ENCODE peak calls at places on chromosomes 2 and 18, in eight cellular contexts. C, B, G, X, D, U, T and H are unnamed samples.
A peak's percentile ranks its signal among the peaks of the same experiment; 100 is the strongest.

GRCh38 chr18:23819005-23819404 is 129.8 kb downstream of the LAMA3 start:
- DNase-seq in U (no peak), X (no peak), B (no peak), G (no peak), T (no peak), C (no peak), D (no peak), H (no peak)

GRCh38 chr2:237632991-237633629 is 5.7 kb downstream of the LRRFIP1 start:
- DNase-seq in T (no peak), D (no peak), G (no peak), C (no peak), U (no peak), X (no peak), B (no peak), H (no peak)

GRCh38 chr2:179298666-179299065 is 34.0 kb upstream of the SESTD1 start:
- DNase-seq in X (no peak), U (no peak), T (no peak), D (no peak), G (no peak), C (no peak), B (no peak), H (no peak)

GRCh38 chr2:105575626-105576025 is 169.1 kb upstream of the NCK2 start:
- DNase-seq in G (no peak), X (no peak), B (no peak), C (no peak), D (no peak), U (no peak), T (no peak), H (no peak)

GRCh38 chr2:8684421-8684884 is 2.6 kb downstream of the ID2 start:
- DNase-seq in C (no peak), D (no peak), X (no peak), G (peak; percentile 62), B (peak; percentile 60), U (no peak), T (peak; percentile 50), H (no peak)

GRCh38 chr2:114005110-114005783 is 115.4 kb downstream of the ACTR3 start:
- DNase-seq in T (no peak), U (no peak), D (no peak), X (no peak), B (no peak), C (no peak), G (peak; percentile 58), H (no peak)

GRCh38 chr2:122145805-122146204 is 390.4 kb downstream of the TSN start:
- DNase-seq in X (no peak), U (no peak), C (no peak), D (no peak), G (no peak), B (no peak), T (no peak), H (no peak)

GRCh38 chr2:42051168-42052125 is 3.6 kb downstream of the PKDCC start:
- DNase-seq in U (peak; percentile 57), C (no peak), T (no peak), G (no peak), X (no peak), B (no peak), D (no peak), H (no peak)

GRCh38 chr2:118845005-118845842 is 2.2 kb downstream of the EN1 start:
- DNase-seq in T (no peak), B (peak; percentile 21), X (no peak), D (no peak), G (no peak), C (no peak), U (peak; percentile 55), H (no peak)

GRCh38 chr2:14756122-14756541 is 123.6 kb downstream of the LRATD1 start:
- DNase-seq in D (no peak), T (no peak), U (no peak), C (no peak), G (no peak), B (no peak), X (no peak), H (no peak)

GRCh38 chr2:30453498-30453897 is 6.5 kb downstream of the LCLAT1 start:
- DNase-seq in C (no peak), D (no peak), B (no peak), T (no peak), G (no peak), X (no peak), U (no peak), H (no peak)

GRCh38 chr2:189874571-189875320 is 90.5 kb downstream of the PMS1 start:
- DNase-seq in X (no peak), B (no peak), U (no peak), C (no peak), D (no peak), G (peak; percentile 5), T (no peak), H (no peak)

GRCh38 chr18:62069556-62069955 is 117.3 kb downstream of the PIGN start:
- DNase-seq in X (no peak), G (no peak), B (no peak), T (no peak), U (no peak), D (no peak), C (no peak), H (no peak)

GRCh38 chr2:216777637-216778273 is 82.1 kb downstream of the TNP1 start:
- DNase-seq in C (no peak), B (peak; percentile 74), D (no peak), U (no peak), X (no peak), T (no peak), G (peak; percentile 78), H (no peak)

GRCh38 chr2:159961005-159961404 is 101.4 kb downstream of the PLA2R1 start:
- DNase-seq in D (no peak), T (no peak), G (no peak), B (no peak), U (no peak), C (no peak), X (no peak), H (no peak)

GRCh38 chr2:19649107-19649506 is 252.7 kb downstream of the TTC32 start:
- DNase-seq in X (no peak), U (no peak), C (no peak), B (no peak), G (no peak), T (no peak), D (no peak), H (no peak)

GRCh38 chr2:19068206-19068605 is 290.2 kb downstream of the OSR1 start:
- DNase-seq in D (no peak), U (no peak), X (no peak), T (no peak), G (no peak), C (no peak), B (no peak), H (no peak)

GRCh38 chr2:237614151-237614720 is 13.2 kb upstream of the LRRFIP1 start:
- DNase-seq in X (no peak), D (no peak), G (no peak), T (no peak), C (no peak), U (no peak), B (peak; percentile 91), H (no peak)

GRCh38 chr2:205197468-205198129 is 484.7 kb upstream of the NRP2 start:
- DNase-seq in C (no peak), G (no peak), D (no peak), T (no peak), U (no peak), X (no peak), B (no peak), H (no peak)

GRCh38 chr2:3594493-3595281 is at the start of gene COLEC11:
- DNase-seq in T (peak; percentile 24), C (no peak), D (no peak), X (no peak), U (peak; percentile 88), B (no peak), G (no peak), H (no peak)
- TF ChIP-seq CTCF in T (no peak), C (no peak), D (no peak), X (no peak), U (peak; percentile 26), B (no peak), G (no peak), H (peak; percentile 36)

DNA sequence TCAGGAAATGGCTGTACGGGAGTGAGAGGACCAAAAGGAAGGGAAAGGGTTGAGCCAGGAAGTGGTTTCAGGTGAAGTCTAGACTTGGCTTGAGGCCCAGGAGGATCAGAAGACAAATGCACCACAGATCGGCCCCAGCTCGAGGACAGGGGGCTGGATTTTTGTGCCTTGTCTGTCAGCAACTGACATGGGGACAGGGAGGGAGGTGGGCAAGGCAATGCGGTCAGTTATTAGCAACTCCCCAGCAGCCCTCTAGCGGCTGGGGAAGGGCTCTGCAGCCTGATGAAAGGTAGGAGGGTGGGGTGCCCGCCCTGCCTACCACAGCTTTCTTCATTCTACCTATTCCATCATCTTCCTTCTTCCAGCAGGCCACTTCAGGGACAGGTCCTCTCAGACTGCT is 50.0 kb downstream of the CPO start:
- DNase-seq in G (peak; percentile 51), D (no peak), B (peak; percentile 46), U (no peak), X (no peak), T (no peak), C (no peak), H (peak; percentile 10)
- TF ChIP-seq CTCF in G (peak; percentile 86), D (peak; percentile 43), B (peak; percentile 87), U (peak; percentile 54), X (peak; percentile 21), T (peak; percentile 43), C (peak; percentile 68), H (peak; percentile 78)

GRCh38 chr2:58594175-58594574 is 353.1 kb upstream of the FANCL start:
- DNase-seq in D (no peak), X (no peak), B (no peak), G (peak; percentile 3), U (no peak), C (no peak), T (no peak), H (no peak)
- TF ChIP-seq CTCF in D (no peak), X (no peak), B (peak; percentile 14), G (peak; percentile 25), U (no peak), C (no peak), T (no peak), H (peak; percentile 35)

GRCh38 chr2:148658807-148659722 is 14.5 kb downstream of the EPC2 start:
- DNase-seq in C (no peak), G (peak; percentile 73), U (no peak), T (no peak), D (no peak), X (no peak), B (no peak), H (no peak)

GRCh38 chr2:148654414-148654813 is 9.9 kb downstream of the EPC2 start:
- DNase-seq in B (no peak), U (no peak), D (no peak), T (no peak), C (no peak), G (no peak), X (no peak), H (no peak)

GRCh38 chr2:148653437-148653836 is 8.9 kb downstream of the EPC2 start:
- DNase-seq in D (no peak), G (peak; percentile 64), B (no peak), X (no peak), T (no peak), U (no peak), C (no peak), H (no peak)

GRCh38 chr2:148660999-148661398 is 16.4 kb downstream of the EPC2 start:
- DNase-seq in X (no peak), D (no peak), B (no peak), U (no peak), C (no peak), G (no peak), T (no peak), H (no peak)

DNA sequence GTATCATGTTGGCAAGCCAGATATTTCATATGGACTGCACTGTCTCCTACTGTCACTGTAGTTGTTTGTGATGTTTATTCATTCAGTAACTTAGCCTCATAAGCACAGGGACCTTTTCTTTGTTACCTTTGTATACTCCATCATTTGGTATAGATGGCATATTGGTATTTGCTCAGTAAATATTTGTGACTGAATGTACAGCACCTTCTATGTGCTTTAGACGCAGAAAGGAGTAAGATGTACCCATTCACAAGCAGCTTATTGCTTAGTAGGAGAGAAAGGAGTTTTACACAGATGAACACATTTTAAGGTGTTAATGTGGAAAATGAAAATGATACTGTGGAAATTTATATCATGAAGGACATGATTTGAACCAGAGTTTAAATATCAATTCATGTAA is 12.0 kb downstream of the EPC2 start:
- DNase-seq in D (no peak), B (no peak), X (no peak), G (no peak), U (no peak), C (no peak), T (no peak), H (no peak)
- TF ChIP-seq CTCF in D (no peak), B (no peak), X (no peak), G (no peak), U (no peak), C (no peak), T (no peak), H (no peak)